ENCODE peak calls at places on chromosomes 13 and 19, in six cellular contexts. One of them, this sample, is unnamed.

GRCh38 chr13:72342364-72342763 is 385.1 kb downstream of the MZT1 start:
- DNase-seq in endothelial cell of umbilical vein: no peak
- DNase-seq in K562: no peak
- DNase-seq in HepG2: no peak
- DNase-seq in A549: no peak
- DNase-seq in GM12878: no peak
- DNase-seq in this sample: no peak

GRCh38 chr13:66811445-66811844 is 418.7 kb downstream of the PCDH9 start:
- DNase-seq in HepG2: no peak
- DNase-seq in K562: no peak
- DNase-seq in endothelial cell of umbilical vein: no peak
- DNase-seq in GM12878: no peak
- DNase-seq in A549: no peak
- DNase-seq in this sample: no peak

GRCh38 chr19:571127-571974 is 1.0 kb upstream of the BSG start:
- DNase-seq in GM12878: peak; percentile 25
- DNase-seq in HepG2: peak; percentile 61
- DNase-seq in A549: no peak
- DNase-seq in K562: peak; percentile 55
- DNase-seq in endothelial cell of umbilical vein: peak; percentile 60
- DNase-seq in this sample: peak; percentile 81

GRCh38 chr19:18440421-18440877 is 2.5 kb upstream of the ISYNA1 start:
- DNase-seq in A549: no peak
- DNase-seq in HepG2: peak; percentile 57
- DNase-seq in endothelial cell of umbilical vein: no peak
- DNase-seq in K562: no peak
- DNase-seq in GM12878: no peak
- DNase-seq in this sample: peak; percentile 60

GRCh38 chr13:20126460-20127262 is 34.2 kb downstream of the GJA3 start:
- DNase-seq in GM12878: no peak
- DNase-seq in K562: no peak
- DNase-seq in A549: no peak
- DNase-seq in HepG2: no peak
- DNase-seq in endothelial cell of umbilical vein: no peak
- DNase-seq in this sample: peak; percentile 82

GRCh38 chr19:34731019-34731829 is 2.8 kb upstream of the ZNF181 start:
- DNase-seq in K562: peak; percentile 53
- DNase-seq in A549: no peak
- DNase-seq in endothelial cell of umbilical vein: no peak
- DNase-seq in GM12878: no peak
- DNase-seq in HepG2: no peak
- DNase-seq in this sample: no peak

GRCh38 chr19:33404506-33404905 is 31.0 kb downstream of the CEBPG start:
- DNase-seq in K562: no peak
- DNase-seq in GM12878: no peak
- DNase-seq in HepG2: no peak
- DNase-seq in A549: no peak
- DNase-seq in endothelial cell of umbilical vein: no peak
- DNase-seq in this sample: no peak

GRCh38 chr13:40595693-40596092 is 70.7 kb downstream of the FOXO1 start:
- DNase-seq in K562: no peak
- DNase-seq in GM12878: no peak
- DNase-seq in HepG2: no peak
- DNase-seq in A549: no peak
- DNase-seq in endothelial cell of umbilical vein: no peak
- DNase-seq in this sample: no peak

GRCh38 chr19:17075035-17075859 is at the start of the genes HAUS8 and MYO9B:
- DNase-seq in endothelial cell of umbilical vein: peak; percentile 99
- DNase-seq in K562: peak; percentile 97
- DNase-seq in HepG2: peak; percentile 96
- DNase-seq in GM12878: peak; percentile 95
- DNase-seq in A549: peak; percentile 76
- DNase-seq in this sample: peak; percentile 99

GRCh38 chr13:92317066-92317465 is 909.5 kb upstream of the GPC6 start:
- DNase-seq in HepG2: no peak
- DNase-seq in K562: no peak
- DNase-seq in A549: no peak
- DNase-seq in endothelial cell of umbilical vein: no peak
- DNase-seq in GM12878: no peak
- DNase-seq in this sample: no peak

GRCh38 chr19:495440-496332 is 600 bp upstream of the MADCAM1 start:
- DNase-seq in HepG2: no peak
- DNase-seq in K562: peak; percentile 64
- DNase-seq in endothelial cell of umbilical vein: peak; percentile 33
- DNase-seq in A549: peak; percentile 49
- DNase-seq in GM12878: no peak
- DNase-seq in this sample: peak; percentile 54

GRCh38 chr19:38049105-38049649 is 142.2 kb downstream of the SIPA1L3 start:
- DNase-seq in A549: no peak
- DNase-seq in K562: no peak
- DNase-seq in HepG2: no peak
- DNase-seq in endothelial cell of umbilical vein: no peak
- DNase-seq in GM12878: peak; percentile 93
- DNase-seq in this sample: peak; percentile 83

GRCh38 chr19:58054792-58055482 is 4.1 kb upstream of the ZNF135 start:
- DNase-seq in HepG2: no peak
- DNase-seq in K562: no peak
- DNase-seq in endothelial cell of umbilical vein: no peak
- DNase-seq in GM12878: no peak
- DNase-seq in A549: no peak
- DNase-seq in this sample: no peak

GRCh38 chr13:105874808-105875207 is 660.7 kb downstream of the EFNB2 start:
- DNase-seq in A549: no peak
- DNase-seq in endothelial cell of umbilical vein: no peak
- DNase-seq in HepG2: no peak
- DNase-seq in GM12878: no peak
- DNase-seq in K562: no peak
- DNase-seq in this sample: no peak

GRCh38 chr13:42592915-42593718 is 19.2 kb downstream of the TNFSF11 start:
- DNase-seq in K562: no peak
- DNase-seq in HepG2: no peak
- DNase-seq in A549: no peak
- DNase-seq in endothelial cell of umbilical vein: no peak
- DNase-seq in GM12878: no peak
- DNase-seq in this sample: no peak

GRCh38 chr13:49669735-49670309 is 21.5 kb downstream of the EBPL start:
- DNase-seq in HepG2: peak; percentile 60
- DNase-seq in A549: peak; percentile 28
- DNase-seq in endothelial cell of umbilical vein: peak; percentile 86
- DNase-seq in K562: peak; percentile 49
- DNase-seq in GM12878: no peak
- DNase-seq in this sample: peak; percentile 64

GRCh38 chr19:8393871-8394250 is 3.7 kb downstream of the RAB11B start:
- DNase-seq in HepG2: no peak
- DNase-seq in A549: no peak
- DNase-seq in K562: no peak
- DNase-seq in GM12878: no peak
- DNase-seq in endothelial cell of umbilical vein: no peak
- DNase-seq in this sample: peak; percentile 12

GRCh38 chr19:55111238-55111831 is 6.1 kb downstream of the PPP1R12C start:
- DNase-seq in HepG2: no peak
- DNase-seq in K562: no peak
- DNase-seq in A549: no peak
- DNase-seq in GM12878: no peak
- DNase-seq in endothelial cell of umbilical vein: no peak
- DNase-seq in this sample: no peak

GRCh38 chr13:25761041-25761440 is 290.8 kb downstream of the SHISA2 start:
- DNase-seq in HepG2: no peak
- DNase-seq in endothelial cell of umbilical vein: no peak
- DNase-seq in GM12878: no peak
- DNase-seq in A549: no peak
- DNase-seq in K562: no peak
- DNase-seq in this sample: no peak

GRCh38 chr13:44045179-44045562 is 165.5 kb downstream of the LACC1 start:
- DNase-seq in K562: no peak
- DNase-seq in GM12878: no peak
- DNase-seq in A549: no peak
- DNase-seq in endothelial cell of umbilical vein: no peak
- DNase-seq in HepG2: no peak
- DNase-seq in this sample: no peak

GRCh38 chr19:55153652-55154264 is 3.8 kb downstream of the TNNI3 start:
- DNase-seq in GM12878: no peak
- DNase-seq in endothelial cell of umbilical vein: no peak
- DNase-seq in A549: no peak
- DNase-seq in HepG2: no peak
- DNase-seq in K562: no peak
- DNase-seq in this sample: no peak

GRCh38 chr19:12745166-12745897 is 6.3 kb upstream of the BEST2 start:
- DNase-seq in K562: no peak
- DNase-seq in endothelial cell of umbilical vein: no peak
- DNase-seq in A549: no peak
- DNase-seq in HepG2: no peak
- DNase-seq in GM12878: no peak
- DNase-seq in this sample: no peak

GRCh38 chr13:28719656-28720055 is 886 bp upstream of the SLC46A3 start:
- DNase-seq in endothelial cell of umbilical vein: no peak
- DNase-seq in GM12878: no peak
- DNase-seq in K562: no peak
- DNase-seq in HepG2: no peak
- DNase-seq in A549: no peak
- DNase-seq in this sample: no peak

GRCh38 chr13:28718186-28718537 is 608 bp downstream of the SLC46A3 start:
- DNase-seq in GM12878: no peak
- DNase-seq in HepG2: no peak
- DNase-seq in endothelial cell of umbilical vein: peak; percentile 55
- DNase-seq in A549: no peak
- DNase-seq in K562: no peak
- DNase-seq in this sample: peak; percentile 54

GRCh38 chr13:28717170-28717569 is 1.6 kb downstream of the SLC46A3 start:
- DNase-seq in HepG2: no peak
- DNase-seq in GM12878: no peak
- DNase-seq in endothelial cell of umbilical vein: no peak
- DNase-seq in K562: no peak
- DNase-seq in A549: no peak
- DNase-seq in this sample: no peak

GRCh38 chr13:28718538-28719226 is at the start of gene SLC46A3:
- DNase-seq in endothelial cell of umbilical vein: peak; percentile 99
- DNase-seq in A549: peak; percentile 86
- DNase-seq in GM12878: peak; percentile 88
- DNase-seq in K562: peak; percentile 90
- DNase-seq in HepG2: no peak
- DNase-seq in this sample: peak; percentile 95

GRCh38 chr13:28719227-28719562 is 425 bp upstream of the SLC46A3 start:
- DNase-seq in A549: no peak
- DNase-seq in K562: no peak
- DNase-seq in GM12878: no peak
- DNase-seq in HepG2: no peak
- DNase-seq in endothelial cell of umbilical vein: no peak
- DNase-seq in this sample: no peak
- TF ChIP-seq MYC in A549: no peak
- TF ChIP-seq MYC in K562: no peak
- TF ChIP-seq MYC in GM12878: no peak
- TF ChIP-seq MYC in HepG2: no peak
- TF ChIP-seq MYC in endothelial cell of umbilical vein: no peak
- TF ChIP-seq MYC in this sample: no peak

DNA sequence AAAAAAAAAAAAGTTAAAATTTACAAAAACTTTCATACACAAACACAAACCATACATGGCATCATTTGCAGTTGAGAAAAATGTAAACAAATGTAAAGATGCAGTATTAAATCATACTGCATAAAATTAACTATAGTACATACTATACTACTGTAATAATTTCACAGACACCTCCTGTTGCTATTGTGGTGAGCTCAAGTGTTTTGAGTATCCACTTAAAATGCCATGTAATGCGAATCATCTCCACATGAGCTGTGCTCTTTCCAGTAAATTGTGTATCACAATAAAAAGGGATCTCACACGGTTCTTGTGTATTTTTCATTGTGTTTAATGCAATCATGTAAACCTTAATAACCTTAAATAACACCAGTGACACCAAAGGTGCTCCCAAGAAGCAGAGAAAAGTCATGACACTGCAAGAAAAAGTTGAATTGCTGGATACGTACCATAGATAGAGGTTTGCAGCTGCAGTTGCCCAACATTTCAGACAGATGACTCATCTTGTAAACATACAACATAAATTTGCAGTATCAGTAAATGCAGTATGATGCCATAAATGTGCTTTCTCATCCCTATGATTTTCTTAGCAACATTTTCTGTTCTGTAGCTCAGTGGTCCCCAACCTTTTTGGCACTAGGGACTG is 166.6 kb downstream of the RAP2A start:
- DNase-seq in K562: no peak
- DNase-seq in HepG2: peak; percentile 4
- DNase-seq in GM12878: no peak
- DNase-seq in A549: no peak
- DNase-seq in endothelial cell of umbilical vein: peak; percentile 31
- DNase-seq in this sample: peak; percentile 55
- TF ChIP-seq MYC in K562: no peak
- TF ChIP-seq MYC in HepG2: no peak
- TF ChIP-seq MYC in GM12878: no peak
- TF ChIP-seq MYC in A549: no peak
- TF ChIP-seq MYC in endothelial cell of umbilical vein: no peak
- TF ChIP-seq MYC in this sample: no peak

DNA sequence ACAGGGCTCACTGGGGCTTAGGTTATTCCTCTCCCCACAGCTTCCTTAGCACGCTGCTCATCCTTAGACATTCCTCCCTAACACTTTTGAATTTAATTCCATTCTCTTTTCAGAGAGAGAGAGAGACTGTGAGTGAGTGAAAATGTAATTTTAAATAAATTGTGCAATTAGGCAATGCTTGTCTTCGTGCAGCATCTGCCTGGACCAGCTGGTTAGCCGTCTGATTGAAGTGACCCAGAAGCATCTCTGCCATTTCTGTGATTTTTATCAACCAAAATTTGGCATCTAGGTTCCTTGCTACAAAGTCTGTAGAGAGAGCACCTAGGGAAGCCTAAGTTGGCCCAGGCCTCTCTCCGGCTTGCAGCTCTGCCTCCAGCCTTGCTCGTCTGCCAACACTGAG is 138.6 kb upstream of the GPR12 start:
- DNase-seq in HepG2: no peak
- DNase-seq in A549: no peak
- DNase-seq in K562: no peak
- DNase-seq in GM12878: no peak
- DNase-seq in endothelial cell of umbilical vein: no peak
- DNase-seq in this sample: no peak
- TF ChIP-seq MYC in HepG2: no peak
- TF ChIP-seq MYC in A549: no peak
- TF ChIP-seq MYC in K562: no peak
- TF ChIP-seq MYC in GM12878: no peak
- TF ChIP-seq MYC in endothelial cell of umbilical vein: no peak
- TF ChIP-seq MYC in this sample: no peak

DNA sequence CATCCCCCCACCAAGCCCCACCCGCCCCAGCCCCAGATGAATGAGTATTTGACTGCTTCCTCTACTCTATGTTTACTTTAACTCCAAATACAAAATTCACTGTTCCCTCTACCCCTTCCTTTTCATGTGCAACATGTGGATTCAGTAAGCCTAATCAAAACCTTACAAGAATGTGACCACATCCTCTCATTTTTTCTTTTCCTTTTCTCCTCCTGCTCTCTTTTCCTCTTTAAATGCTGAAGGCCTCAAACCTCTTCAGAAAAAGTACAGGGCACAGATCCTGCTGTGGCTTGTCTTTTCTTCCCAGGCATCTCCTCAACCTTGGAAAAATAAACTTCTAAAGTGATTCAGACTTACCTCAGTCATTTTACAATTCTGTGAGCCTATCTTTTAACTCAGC is 119.0 kb downstream of the MYCBP2 start:
- DNase-seq in HepG2: no peak
- DNase-seq in A549: no peak
- DNase-seq in GM12878: no peak
- DNase-seq in endothelial cell of umbilical vein: peak; percentile 31
- DNase-seq in K562: no peak
- DNase-seq in this sample: no peak
- TF ChIP-seq MYC in HepG2: no peak
- TF ChIP-seq MYC in A549: no peak
- TF ChIP-seq MYC in GM12878: no peak
- TF ChIP-seq MYC in endothelial cell of umbilical vein: no peak
- TF ChIP-seq MYC in K562: no peak
- TF ChIP-seq MYC in this sample: no peak

GRCh38 chr19:5338661-5339469 is 1.7 kb downstream of the PTPRS start:
- DNase-seq in endothelial cell of umbilical vein: no peak
- DNase-seq in GM12878: no peak
- DNase-seq in HepG2: no peak
- DNase-seq in A549: no peak
- DNase-seq in K562: no peak
- DNase-seq in this sample: peak; percentile 15
- TF ChIP-seq MYC in endothelial cell of umbilical vein: no peak
- TF ChIP-seq MYC in GM12878: no peak
- TF ChIP-seq MYC in HepG2: no peak
- TF ChIP-seq MYC in A549: no peak
- TF ChIP-seq MYC in K562: no peak
- TF ChIP-seq MYC in this sample: no peak

This sample was measured in NB4.